ENCODE peak calls at places on chromosome 11, in four cellular contexts. V is GM23248; H is prostate gland; Y is effector memory CD4-positive, alpha-beta T cell. F is an unnamed sample. For H3K4me1 and H3K9me3, the result is how much of the 10 kb centered on the place peaks cover.

GRCh38 chr11:15507592-15507991 is 392.9 kb downstream of the INSC start:
- DNase-seq in V (no peak), H (peak), Y (no peak), F (no peak)

GRCh38 chr11:97364047-97364446 is 974.2 kb downstream of the JRKL start:
- DNase-seq in V (no peak), H (no peak), Y (no peak), F (no peak)

GRCh38 chr11:5285703-5286102 is 16.0 kb upstream of the HBE1 start:
- DNase-seq in V (no peak), H (no peak), Y (no peak), F (no peak)

GRCh38 chr11:22477312-22477711 is 139.1 kb downstream of the SLC17A6 start:
- DNase-seq in V (peak), H (no peak), Y (no peak), F (no peak)

GRCh38 chr11:45394294-45395085 is 108.3 kb upstream of the SYT13 start:
- DNase-seq in V (no peak), H (no peak), Y (no peak), F (no peak)

GRCh38 chr11:82462588-82462987 is 271.1 kb downstream of the FAM181B start:
- DNase-seq in V (no peak), H (no peak), Y (no peak), F (no peak)

GRCh38 chr11:17923213-17923612 is 89.6 kb downstream of the SERGEF start:
- DNase-seq in V (no peak), H (no peak), Y (no peak), F (no peak)

GRCh38 chr11:113487622-113488021 is 12.4 kb upstream of the DRD2 start:
- DNase-seq in V (no peak), H (no peak), Y (no peak), F (peak)

GRCh38 chr11:26765323-26765722 is 43.5 kb upstream of the SLC5A12 start:
- DNase-seq in V (no peak), H (no peak), Y (no peak), F (no peak)

GRCh38 chr11:11789735-11790369 is 51.9 kb upstream of the USP47 start:
- DNase-seq in V (peak), H (no peak), Y (no peak), F (no peak)

GRCh38 chr11:130738618-130739017 is 177.7 kb downstream of the SNX19 start:
- DNase-seq in V (peak), H (no peak), Y (no peak), F (no peak)

GRCh38 chr11:7927635-7928034 is 3.4 kb downstream of the OR10A6 start:
- DNase-seq in V (peak), H (no peak), Y (no peak), F (no peak)

GRCh38 chr11:29208117-29208516 is 808.7 kb downstream of the KCNA4 start:
- DNase-seq in V (no peak), H (no peak), Y (no peak), F (no peak)

GRCh38 chr11:72673284-72673942 is 809 bp downstream of the PDE2A start:
- DNase-seq in V (no peak), H (no peak), Y (no peak), F (no peak)

GRCh38 chr11:118135796-118136165 is 16.8 kb downstream of the SCN4B start:
- DNase-seq in V (no peak), H (no peak), Y (no peak), F (no peak)

GRCh38 chr11:47766363-47767227 is 546 bp downstream of the FNBP4 start:
- DNase-seq in V (peak), H (peak), Y (peak), F (no peak)

GRCh38 chr11:116499396-116500001 is 273.3 kb downstream of the BUD13 start:
- DNase-seq in V (peak), H (peak), Y (no peak), F (no peak)

GRCh38 chr11:77198440-77198849 is 70.4 kb downstream of the MYO7A start:
- DNase-seq in V (no peak), H (no peak), Y (no peak), F (no peak)

GRCh38 chr11:76980196-76980595 is 54.0 kb upstream of the B3GNT6 start:
- DNase-seq in V (no peak), H (no peak), Y (no peak), F (no peak)

GRCh38 chr11:110507328-110507727 is 77.6 kb downstream of the FDX1 start:
- DNase-seq in V (no peak), H (no peak), Y (no peak), F (peak)

GRCh38 chr11:47442514-47442913 is 6.4 kb downstream of the RAPSN start:
- DNase-seq in V (no peak), H (no peak), Y (no peak), F (no peak)

GRCh38 chr11:78061921-78062311 is 1.7 kb upstream of the THRSP start:
- DNase-seq in V (no peak), H (no peak), Y (no peak), F (no peak)

GRCh38 chr11:65181569-65182257 is at the start of gene CAPN1:
- DNase-seq in V (peak), H (peak), Y (peak), F (no peak)

GRCh38 chr11:64759131-64759721 is 548 bp downstream of the PYGM start:
- DNase-seq in V (no peak), H (no peak), Y (no peak), F (no peak)

GRCh38 chr11:85875505-85875904 is 20.3 kb downstream of the CCDC83 start:
- DNase-seq in V (peak), H (no peak), Y (no peak), F (no peak)

GRCh38 chr11:18566406-18566805 is 22.1 kb downstream of the UEVLD start:
- DNase-seq in V (no peak), H (no peak), Y (no peak), F (no peak)

GRCh38 chr11:70839851-70840250 is 412.5 kb downstream of the SHANK2 start:
- DNase-seq in V (no peak), H (no peak), Y (no peak), F (no peak)

GRCh38 chr11:57764972-57765371 is 3.4 kb downstream of the CTNND1 start:
- DNase-seq in V (no peak), H (no peak), Y (no peak), F (no peak)

GRCh38 chr11:48141475-48142100 is 75.0 kb upstream of the OR4B1 start:
- DNase-seq in V (peak), H (no peak), Y (no peak), F (no peak)

GRCh38 chr11:126305699-126306098 is 1.8 kb downstream of the DCPS start:
- DNase-seq in V (no peak), H (no peak), Y (no peak), F (no peak)

GRCh38 chr11:79439893-79440450 is 858 bp downstream of the TENM4 start:
- DNase-seq in V (no peak), H (no peak), Y (no peak), F (no peak)

GRCh38 chr11:59839615-59840014 is 5.7 kb downstream of the CBLIF start:
- DNase-seq in V (no peak), H (no peak), Y (no peak), F (no peak)

GRCh38 chr11:77699425-77699824 is 61.8 kb upstream of the CLNS1A start:
- DNase-seq in V (no peak), H (no peak), Y (no peak), F (no peak)

GRCh38 chr11:76803023-76803422 is 19.9 kb downstream of the TSKU start:
- DNase-seq in V (peak), H (peak), Y (no peak), F (no peak)

GRCh38 chr11:12577746-12578644 is 96.2 kb upstream of the TEAD1 start:
- DNase-seq in V (no peak), H (no peak), Y (no peak), F (no peak)

DNA sequence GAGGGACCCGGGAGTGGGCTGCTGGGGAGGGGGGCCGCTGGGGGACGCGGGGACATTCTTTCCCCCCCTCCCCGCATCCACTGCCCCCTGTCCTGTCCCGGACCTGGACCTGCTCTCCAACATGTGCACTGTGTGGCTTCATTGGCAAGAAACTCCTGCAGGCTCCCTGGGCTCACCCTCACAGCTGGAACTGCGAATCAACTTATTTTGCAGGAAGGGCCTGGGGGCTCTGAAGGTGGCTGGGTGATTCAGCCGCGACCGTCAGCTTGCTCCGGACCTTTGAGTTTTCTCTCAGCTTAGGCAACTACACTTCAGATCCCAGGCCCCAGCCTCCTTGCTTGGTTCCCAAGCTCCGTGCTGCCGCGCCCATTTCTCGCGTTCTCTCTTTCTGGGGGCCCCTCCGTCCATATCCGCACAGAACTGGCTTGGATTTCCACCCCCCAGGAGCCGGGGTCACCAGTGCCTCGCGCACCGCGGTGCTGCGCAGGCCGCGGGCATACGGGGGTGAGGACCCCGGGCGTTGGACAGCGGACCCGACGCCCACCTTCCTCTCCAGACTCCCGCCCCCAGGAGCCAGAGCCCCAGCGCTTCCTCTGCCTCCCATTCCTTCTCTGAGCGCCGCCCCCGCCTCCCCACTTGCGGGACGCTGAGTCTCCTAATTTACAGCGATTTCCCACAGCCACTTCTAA is 475 bp upstream of the AHNAK start:
- DNase-seq in V (peak), H (peak), Y (no peak), F (peak)
- H3K4me1 ChIP-seq in V (under half), H (under half), Y (half or more), F (half or more)

GRCh38 chr11:119889728-119890280 is 160.8 kb upstream of the NECTIN1 start:
- DNase-seq in V (no peak), H (no peak), Y (no peak), F (no peak)
- H3K9me3 ChIP-seq in V (under half), H (under half), Y (under half), F (under half)

DNA sequence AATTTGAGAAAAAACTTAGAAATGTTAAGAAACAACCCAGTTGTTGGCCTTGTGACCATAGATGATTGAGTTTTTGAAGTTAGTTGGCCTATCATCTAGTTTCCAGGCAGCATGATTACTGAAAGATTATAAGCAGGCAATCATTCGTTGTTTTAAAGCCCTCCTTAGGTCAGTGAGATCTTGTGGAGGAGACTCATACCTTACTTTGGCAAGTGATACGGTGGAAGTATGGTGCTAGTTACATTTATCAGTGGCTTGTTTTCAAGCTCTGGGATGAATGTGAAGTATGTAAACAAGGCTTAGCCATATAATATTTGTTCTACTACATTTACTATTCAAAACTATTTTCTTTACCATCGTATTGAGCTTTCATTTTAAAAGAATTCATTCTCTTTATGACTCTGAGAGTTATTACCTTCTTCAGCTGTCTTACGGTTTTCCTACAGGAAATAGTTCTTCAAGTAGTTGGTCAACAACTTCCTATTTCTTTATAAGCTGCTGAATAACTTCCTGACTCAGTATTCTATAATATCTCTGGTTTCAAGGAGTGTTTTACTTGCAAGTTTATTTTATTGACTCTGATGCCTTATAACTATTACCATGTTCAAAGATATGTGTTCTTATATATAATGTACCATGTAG is 7.3 kb downstream of the YAP1 start:
- DNase-seq in V (peak), H (no peak), Y (no peak), F (no peak)
- H3K4me1 ChIP-seq in V (half or more), H (under half), Y (under half), F (half or more)

DNA sequence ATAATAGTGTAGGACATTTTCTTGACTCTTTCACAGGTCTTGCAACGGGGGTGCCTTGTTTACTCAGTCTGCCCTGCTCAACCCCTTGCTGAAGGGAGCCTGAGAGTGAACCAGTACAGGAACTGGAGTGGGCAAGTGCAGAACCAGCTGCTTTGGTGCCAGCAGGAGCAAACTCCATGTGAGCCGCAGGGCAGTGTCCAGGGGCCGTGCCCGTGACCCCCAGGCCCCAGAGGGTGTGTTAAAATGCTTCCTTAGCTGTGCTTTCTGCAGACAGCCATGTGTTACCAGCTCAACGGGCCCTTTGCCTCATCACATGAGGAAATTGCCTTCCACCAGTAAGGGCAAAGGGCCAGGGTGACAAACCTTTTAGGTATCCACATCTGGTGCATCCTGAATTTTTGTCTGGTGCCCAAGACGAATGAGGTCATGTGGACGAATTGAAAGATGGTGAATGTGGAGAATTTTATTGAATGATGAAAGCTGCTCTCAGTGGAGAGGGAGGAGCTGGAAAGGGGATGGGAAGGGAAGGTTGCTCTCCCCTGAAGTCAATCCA is 53.6 kb upstream of the OR5D13 start:
- DNase-seq in V (peak), H (no peak), Y (no peak), F (no peak)
- H3K9me3 ChIP-seq in V (under half), H (under half), Y (under half), F (under half)

DNA sequence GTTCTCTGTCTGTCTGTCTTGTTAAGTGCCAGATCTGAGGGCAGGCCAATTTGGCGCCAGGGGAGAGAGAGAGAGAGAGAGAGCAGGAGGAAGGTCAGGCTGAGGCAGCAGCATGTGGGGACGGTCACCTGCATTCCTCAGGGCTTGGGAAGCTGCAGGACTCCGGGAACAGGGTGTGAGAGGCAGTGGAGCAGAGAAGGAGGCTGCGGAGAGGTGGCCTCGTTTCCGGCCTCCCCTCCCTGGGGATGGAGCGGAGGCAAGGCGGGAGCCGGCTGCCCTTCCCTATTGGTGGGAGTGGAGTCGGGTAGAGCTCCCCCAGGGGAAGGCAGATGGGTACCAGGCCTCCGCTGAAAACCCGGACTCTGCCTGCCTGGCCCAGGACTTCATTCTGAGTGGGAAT is 9.7 kb downstream of the CLMP start:
- DNase-seq in V (no peak), H (no peak), Y (no peak), F (no peak)
- H3K4me1 ChIP-seq in V (half or more), H (under half), Y (under half), F (under half)

DNA sequence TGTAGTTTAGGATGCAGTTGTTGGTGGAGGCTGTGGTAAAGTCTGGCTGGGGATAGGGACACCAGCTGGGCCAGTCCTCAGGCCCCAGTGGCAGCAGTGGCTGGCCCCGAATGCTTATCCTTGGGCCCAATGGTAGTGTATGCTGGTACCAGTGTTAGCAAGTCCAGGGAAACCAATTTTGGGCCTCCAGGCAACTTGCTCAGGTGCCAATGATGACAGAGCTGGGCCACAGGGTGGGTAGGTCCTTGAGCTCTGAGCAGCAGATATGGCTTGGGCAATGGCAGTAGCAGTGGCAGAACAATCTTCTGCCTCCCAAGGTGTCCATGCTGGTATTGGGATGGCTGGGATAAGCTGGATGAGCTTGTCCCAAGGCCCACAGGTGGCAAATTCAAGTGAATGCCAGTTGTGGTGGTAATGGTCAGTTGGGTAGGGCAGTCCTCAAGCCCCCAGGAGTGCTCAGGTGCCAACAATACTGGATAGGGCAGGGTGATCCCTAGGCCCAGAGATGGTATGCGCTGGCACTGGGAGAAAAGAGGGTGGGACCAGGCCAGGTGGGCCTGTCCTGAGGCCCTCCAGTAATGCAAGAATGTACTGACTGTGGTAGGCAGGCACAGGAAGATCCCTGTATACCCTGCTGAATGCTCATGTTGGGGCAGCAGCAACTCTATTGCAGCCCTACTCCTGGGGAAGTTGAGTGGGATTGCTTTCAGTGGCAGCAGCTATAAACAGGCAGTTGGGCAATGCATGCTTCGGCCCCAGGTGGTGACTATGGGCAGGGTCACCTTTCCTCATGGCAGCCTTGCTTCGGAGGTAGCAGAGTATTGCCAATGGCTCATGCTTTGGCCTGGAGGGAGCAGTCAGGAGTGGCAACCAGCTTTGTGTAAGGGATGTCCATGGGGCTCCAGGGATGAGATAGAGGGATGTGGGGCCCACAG is 54.7 kb downstream of the KCNQ1OT1 start:
- DNase-seq in V (no peak), H (no peak), Y (no peak), F (no peak)
- H3K9me3 ChIP-seq in V (under half), H (under half), Y (under half), F (under half)

DNA sequence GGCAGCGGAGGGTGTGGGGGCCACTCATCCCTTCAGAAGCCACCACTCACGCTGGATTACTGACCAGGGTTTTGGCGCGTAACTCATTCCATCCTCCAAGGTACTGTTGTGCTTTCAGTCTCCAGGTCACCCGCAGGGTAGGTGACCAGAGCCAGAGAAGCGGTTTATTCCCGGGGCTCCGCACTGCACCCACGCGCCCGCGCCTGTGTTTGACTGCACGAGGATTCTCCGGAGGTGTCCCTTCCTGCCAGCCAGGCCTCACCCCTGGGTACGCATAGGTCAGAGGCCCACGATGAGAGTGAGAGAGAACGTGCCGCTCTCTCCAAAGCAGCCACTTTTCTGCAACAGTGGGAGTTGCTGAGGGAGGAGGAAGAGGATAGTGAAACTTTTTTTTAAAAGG is 55.5 kb downstream of the TRAF6 start:
- DNase-seq in V (no peak), H (no peak), Y (no peak), F (no peak)
- H3K4me1 ChIP-seq in V (half or more), H (under half), Y (under half), F (half or more)

DNA sequence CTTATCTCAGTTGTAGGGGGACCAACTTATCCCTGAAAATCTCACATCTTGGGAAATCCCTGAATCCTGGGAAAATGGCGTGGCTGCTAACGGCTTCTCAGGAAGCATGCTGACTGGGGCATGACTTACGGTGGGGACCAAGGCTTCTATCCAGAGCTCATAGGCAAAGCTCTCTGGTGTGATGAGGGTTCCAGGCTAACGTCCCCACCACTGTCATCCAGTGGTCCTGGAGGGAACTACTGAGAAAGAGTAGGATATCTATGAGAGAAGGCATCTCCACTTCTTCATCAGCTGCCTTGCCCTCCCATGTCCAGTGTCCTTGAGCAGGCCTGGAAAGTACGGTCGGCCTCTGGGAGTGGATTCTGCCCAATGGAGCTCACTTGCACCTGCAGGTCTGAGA is 210.4 kb upstream of the B3GAT1 start:
- DNase-seq in V (no peak), H (no peak), Y (no peak), F (no peak)
- H3K9me3 ChIP-seq in V (under half), H (under half), Y (under half), F (under half)

F was measured in vagina.